ENCODE peak calls at places on chromosomes 6 and 20, in five cellular contexts. U is ovary, E is left ventricle myocardium inferior, K is fibroblast of lung, S is fibroblast of mammary gland. D is an unnamed sample.
A peak's percentile ranks its signal among the peaks of the same experiment; 100 is the strongest.

GRCh38 chr6:140697585-140697984 is 1323.1 kb upstream of the CITED2 start:
- DNase-seq in K (no peak), U (no peak), E (no peak), S (no peak), D (no peak)

GRCh38 chr6:90343581-90343980 is 46.9 kb upstream of the BACH2 start:
- DNase-seq in U (peak; percentile 77), S (peak; percentile 69), E (no peak), K (peak; percentile 52), D (peak; percentile 58)

GRCh38 chr20:41692479-41693135 is 74.4 kb upstream of the CHD6 start:
- DNase-seq in E (peak; percentile 85), S (peak; percentile 62), K (peak; percentile 84), U (peak; percentile 86), D (peak; percentile 83)

GRCh38 chr6:154297711-154298110 is 58.9 kb downstream of the IPCEF1 start:
- DNase-seq in U (peak; percentile 21), E (no peak), K (no peak), S (no peak), D (peak; percentile 57)

GRCh38 chr6:26197736-26198625 is 110.8 kb downstream of the HFE start:
- DNase-seq in S (peak; percentile 41), K (peak; percentile 39), E (no peak), U (no peak), D (no peak)

GRCh38 chr6:72620866-72621242 is 1.0 kb upstream of the KCNQ5 start:
- DNase-seq in K (no peak), E (no peak), U (no peak), S (no peak), D (no peak)

GRCh38 chr20:3473324-3473723 is 2.5 kb downstream of the ATRN start:
- DNase-seq in E (no peak), K (no peak), U (no peak), S (no peak), D (no peak)

GRCh38 chr20:44714701-44715494 is at the start of gene CCN5:
- DNase-seq in E (peak; percentile 92), U (peak; percentile 93), K (peak; percentile 92), S (peak; percentile 85), D (peak; percentile 94)

GRCh38 chr6:31784270-31784925 is 7.3 kb upstream of the VWA7 start:
- DNase-seq in S (no peak), U (no peak), E (no peak), K (no peak), D (no peak)

GRCh38 chr20:19583532-19584175 is 174.4 kb upstream of the RIN2 start:
- DNase-seq in K (peak; percentile 50), U (peak; percentile 52), E (peak; percentile 68), S (peak; percentile 34), D (peak; percentile 77)

GRCh38 chr6:32609731-32610640 is 20.3 kb upstream of the HLA-DRB1 start:
- DNase-seq in E (no peak), S (peak; percentile 89), K (peak; percentile 81), U (peak; percentile 16), D (peak; percentile 90)

GRCh38 chr6:170208651-170209353 is 82.1 kb downstream of the DLL1 start:
- DNase-seq in K (no peak), U (no peak), S (no peak), E (no peak), D (no peak)

GRCh38 chr6:106253194-106253593 is 72.4 kb downstream of the ATG5 start:
- DNase-seq in U (no peak), E (no peak), K (peak; percentile 57), S (peak; percentile 96), D (peak; percentile 85)

GRCh38 chr6:83514877-83515466 is 2.6 kb downstream of the PRSS35 start:
- DNase-seq in S (peak; percentile 76), U (no peak), K (peak; percentile 81), E (no peak), D (peak; percentile 82)

GRCh38 chr6:2132416-2132815 is 113.0 kb downstream of the GMDS start:
- DNase-seq in E (no peak), S (peak; percentile 27), K (peak; percentile 17), U (no peak), D (peak; percentile 45)

GRCh38 chr6:169943521-169944337 is 192.3 kb downstream of the ERMARD start:
- DNase-seq in U (no peak), S (no peak), K (no peak), E (no peak), D (no peak)

GRCh38 chr6:151034825-151035781 is 169.6 kb downstream of the MTHFD1L start:
- DNase-seq in S (no peak), U (no peak), E (no peak), K (no peak), D (no peak)

GRCh38 chr20:41746635-41747034 is 128.5 kb upstream of the CHD6 start:
- DNase-seq in K (no peak), U (no peak), E (no peak), S (no peak), D (no peak)

GRCh38 chr6:150024646-150025155 is 631 bp downstream of the RAET1L start:
- DNase-seq in K (no peak), S (no peak), U (no peak), E (no peak), D (no peak)

GRCh38 chr20:42024653-42025052 is 406.5 kb upstream of the CHD6 start:
- DNase-seq in K (no peak), U (no peak), E (no peak), S (no peak), D (no peak)

GRCh38 chr20:38825901-38826625 is 20.6 kb downstream of the PPP1R16B start:
- DNase-seq in S (peak; percentile 54), U (no peak), E (no peak), K (peak; percentile 31), D (peak; percentile 30)

GRCh38 chr6:170032197-170032596 is 258.7 kb downstream of the DLL1 start:
- DNase-seq in E (peak; percentile 2), K (no peak), S (no peak), U (no peak), D (no peak)

GRCh38 chr6:76671751-76672150 is 599.3 kb upstream of the IMPG1 start:
- DNase-seq in E (no peak), U (no peak), K (no peak), S (no peak), D (no peak)

GRCh38 chr6:133964052-133964451 is 11.0 kb downstream of the TBPL1 start:
- DNase-seq in S (peak; percentile 92), U (no peak), K (peak; percentile 85), E (no peak), D (peak; percentile 35)

GRCh38 chr6:149060985-149061760 is 256.3 kb upstream of the TAB2 start:
- DNase-seq in K (peak; percentile 80), U (no peak), S (peak; percentile 38), E (no peak), D (peak; percentile 48)

GRCh38 chr6:33126101-33126714 is 50.4 kb downstream of the HLA-DPB1 start:
- DNase-seq in E (peak; percentile 73), S (peak; percentile 53), U (peak; percentile 17), K (peak; percentile 35), D (peak; percentile 19)

GRCh38 chr6:89438248-89438647 is 5.3 kb downstream of the ANKRD6 start:
- DNase-seq in E (no peak), U (no peak), K (no peak), S (no peak), D (no peak)

GRCh38 chr6:127341471-127342202 is 1.8 kb downstream of the ECHDC1 start:
- DNase-seq in S (no peak), K (no peak), U (no peak), E (no peak), D (no peak)

GRCh38 chr6:14925627-14926026 is 320.2 kb upstream of the JARID2 start:
- DNase-seq in E (no peak), K (peak; percentile 74), S (peak; percentile 73), U (no peak), D (peak; percentile 62)

GRCh38 chr20:37299718-37300529 is 10.5 kb downstream of the MANBAL start:
- DNase-seq in S (peak; percentile 41), U (no peak), K (peak; percentile 59), E (no peak), D (peak; percentile 67)

GRCh38 chr20:15220009-15220656 is 882.7 kb upstream of the FLRT3 start:
- DNase-seq in S (peak; percentile 27), K (no peak), U (no peak), E (no peak), D (peak; percentile 40)

GRCh38 chr20:58636983-58637421 is 14.1 kb upstream of the STX16 start:
- DNase-seq in K (no peak), U (no peak), S (no peak), E (no peak), D (no peak)

GRCh38 chr20:58636396-58636982 is 14.6 kb upstream of the STX16 start:
- DNase-seq in E (no peak), S (no peak), U (no peak), K (no peak), D (no peak)

GRCh38 chr20:58638467-58639181 is 12.5 kb upstream of the STX16 start:
- DNase-seq in S (no peak), U (no peak), E (no peak), K (no peak), D (no peak)

GRCh38 chr20:58639182-58640146 is 11.6 kb upstream of the STX16 start:
- DNase-seq in E (no peak), K (no peak), S (no peak), U (peak; percentile 2), D (peak; percentile 21)

DNA sequence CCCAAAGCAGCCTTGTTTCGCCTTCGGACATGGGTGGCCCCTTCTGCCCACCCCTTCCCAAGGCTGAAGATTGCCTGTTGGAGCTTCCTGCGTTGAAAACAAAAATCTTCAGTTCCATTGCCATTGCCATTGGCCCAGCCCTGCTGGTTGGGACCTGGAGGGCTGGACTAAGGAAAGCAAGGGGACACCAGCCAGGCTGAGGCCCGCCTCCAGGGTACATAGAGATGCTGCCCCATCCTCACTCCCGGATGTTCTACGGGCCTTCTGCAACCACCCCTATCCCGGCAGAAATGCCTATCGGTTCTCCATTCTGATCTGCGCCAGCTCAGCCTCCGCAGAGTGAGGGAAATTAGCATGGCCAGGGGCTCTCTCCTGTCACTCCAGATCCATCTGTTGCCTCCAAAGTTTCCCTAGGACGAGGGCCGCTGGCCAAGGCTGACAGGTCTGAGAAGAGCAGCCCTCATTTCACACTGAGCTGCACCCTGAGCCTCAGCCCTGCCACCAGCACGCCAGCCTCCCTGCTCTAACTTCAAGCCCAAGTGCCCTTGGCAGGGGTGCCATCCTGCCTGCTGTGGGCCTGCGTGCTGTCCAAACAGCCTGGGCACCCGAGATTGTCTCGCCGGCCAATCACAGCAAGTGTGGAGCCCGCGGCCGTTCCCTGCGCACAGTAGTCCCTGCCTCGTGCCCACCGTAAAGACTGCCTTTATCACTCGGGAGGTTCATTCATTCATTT is 13.5 kb upstream of the STX16 start:
- DNase-seq in S (no peak), K (no peak), U (no peak), E (no peak), D (no peak)
- TF ChIP-seq CTCF in S (no peak), K (no peak), U (no peak), E (no peak), D (no peak)

GRCh38 chr6:132334517-132334876 is 66.8 kb downstream of the MOXD1 start:
- DNase-seq in U (no peak), E (no peak), K (no peak), S (no peak), D (no peak)
- H3K4me3 ChIP-seq in U (no peak overlapping the region), E (no peak overlapping the region), K (no peak overlapping the region), S (no peak overlapping the region), D (no peak overlapping the region)

GRCh38 chr20:32443386-32443974 is 85.3 kb downstream of the ASXL1 start:
- DNase-seq in K (no peak), E (no peak), S (peak; percentile 29), U (no peak), D (peak; percentile 27)
- TF ChIP-seq CTCF in K (no peak), E (no peak), S (no peak), U (no peak), D (no peak)

GRCh38 chr6:44311304-44311703 is 1.8 kb downstream of the AARS2 start:
- DNase-seq in U (no peak), E (no peak), K (no peak), S (no peak), D (no peak)
- H3K4me3 ChIP-seq in U (no peak overlapping the region), E (no peak overlapping the region), K (no peak overlapping the region), S (no peak overlapping the region), D (no peak overlapping the region)

D was measured in foreskin fibroblast.